ENCODE peak calls at places on chromosomes 5 and 9, in seven cellular contexts. R is mesenchymal stem cell, V is mesendoderm, Z is IMR-90, P is H9, M is trophoblast cell, W is H1. Q is an unnamed sample.

GRCh38 chr9:136316271-136316751 is 11.0 kb upstream of the GPSM1 start:
- DNase-seq in R (no peak), V (no peak), Z (no peak), P (no peak), M (no peak), W (no peak), Q (no peak)

GRCh38 chr5:65512170-65512937 is 30.6 kb upstream of the ADAMTS6 start:
- DNase-seq in R (peak; percentile 27), V (no peak), Z (peak; percentile 80), P (no peak), M (no peak), W (no peak), Q (no peak)

GRCh38 chr9:34343090-34343489 is 13.7 kb downstream of the NUDT2 start:
- DNase-seq in R (no peak), V (no peak), Z (no peak), P (no peak), M (no peak), W (no peak), Q (no peak)

GRCh38 chr5:122842016-122842580 is 3.3 kb upstream of the SNX24 start:
- DNase-seq in R (no peak), V (no peak), Z (no peak), P (no peak), M (peak; percentile 91), W (no peak), Q (no peak)

GRCh38 chr9:95506692-95507455 is 9.9 kb downstream of the PTCH1 start:
- DNase-seq in R (peak; percentile 77), V (peak; percentile 81), Z (peak; percentile 58), P (peak; percentile 53), M (peak; percentile 71), W (no peak), Q (no peak)

GRCh38 chr9:91452844-91453243 is 29.2 kb upstream of the NFIL3 start:
- DNase-seq in R (no peak), V (no peak), Z (no peak), P (no peak), M (no peak), W (no peak), Q (no peak)

GRCh38 chr9:88746029-88746743 is 211.2 kb downstream of the NXNL2 start:
- DNase-seq in R (peak; percentile 95), V (no peak), Z (peak; percentile 95), P (no peak), M (no peak), W (no peak), Q (no peak)

GRCh38 chr5:43192558-43193170 is 639 bp downstream of the NIM1K start:
- DNase-seq in R (peak; percentile 40), V (peak; percentile 19), Z (peak; percentile 27), P (no peak), M (peak; percentile 52), W (no peak), Q (no peak)

GRCh38 chr5:1494780-1495524 is 28.8 kb downstream of the LPCAT1 start:
- DNase-seq in R (no peak), V (no peak), Z (no peak), P (no peak), M (peak; percentile 24), W (no peak), Q (no peak)

GRCh38 chr5:1493413-1493812 is 30.3 kb downstream of the LPCAT1 start:
- DNase-seq in R (no peak), V (no peak), Z (no peak), P (no peak), M (no peak), W (no peak), Q (no peak)

GRCh38 chr5:1495525-1495897 is 28.2 kb downstream of the LPCAT1 start:
- DNase-seq in R (no peak), V (no peak), Z (no peak), P (no peak), M (no peak), W (no peak), Q (no peak)

GRCh38 chr5:1492757-1493156 is 31.0 kb downstream of the LPCAT1 start:
- DNase-seq in R (no peak), V (no peak), Z (no peak), P (no peak), M (no peak), W (no peak), Q (no peak)

GRCh38 chr5:1493941-1494340 is 29.8 kb downstream of the LPCAT1 start:
- DNase-seq in R (no peak), V (no peak), Z (no peak), P (no peak), M (no peak), W (no peak), Q (no peak)
- H3K4ac ChIP-seq in R (no peak overlapping the region), V (no peak overlapping the region), Z (no peak overlapping the region), P (no peak overlapping the region), M (no peak overlapping the region), W (no peak overlapping the region), Q (no peak overlapping the region)

DNA sequence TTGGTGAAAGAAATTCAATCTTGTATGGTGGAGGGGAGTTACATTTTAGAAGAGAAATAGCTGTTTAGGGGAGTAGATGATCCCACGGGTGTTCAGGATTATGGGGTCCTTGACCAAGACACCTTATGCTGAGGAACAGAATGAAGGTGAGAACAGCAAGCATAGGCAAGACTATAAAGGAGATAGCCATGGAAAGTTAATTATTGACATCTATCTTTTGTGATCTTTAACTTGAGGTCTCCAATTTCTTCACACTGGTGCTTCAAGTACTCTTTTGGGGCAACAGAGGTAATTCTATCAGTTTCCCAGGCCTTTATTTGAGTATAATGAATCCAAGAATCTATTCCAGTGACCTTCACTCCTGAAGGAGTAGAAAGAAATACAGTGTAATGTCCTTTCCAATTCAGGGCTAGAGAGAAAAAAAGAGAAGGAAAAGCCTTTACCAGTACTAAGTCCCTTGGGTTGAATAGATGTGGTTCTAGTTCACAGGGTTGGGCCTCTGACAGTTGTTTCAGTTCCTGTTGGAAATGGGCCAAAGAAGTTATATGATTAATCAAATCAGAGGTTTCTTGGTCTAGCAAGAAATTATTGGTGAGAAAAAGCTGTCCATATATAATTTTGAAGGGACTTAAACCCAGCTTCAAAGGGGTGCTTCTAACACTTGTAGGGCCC is 2104.1 kb upstream of the ACO1 start:
- DNase-seq in R (no peak), V (no peak), Z (no peak), P (no peak), M (no peak), W (no peak), Q (no peak)
- H3K4ac ChIP-seq in R (no peak overlapping the region), V (no peak overlapping the region), Z (no peak overlapping the region), P (no peak overlapping the region), M (no peak overlapping the region), W (no peak overlapping the region), Q (no peak overlapping the region)

GRCh38 chr5:88805151-88805784 is 77.7 kb downstream of the MEF2C start:
- DNase-seq in R (no peak), V (peak; percentile 32), Z (no peak), P (no peak), M (no peak), W (no peak), Q (no peak)

GRCh38 chr5:88807327-88807726 is 75.7 kb downstream of the MEF2C start:
- DNase-seq in R (no peak), V (no peak), Z (no peak), P (no peak), M (no peak), W (no peak), Q (no peak)

GRCh38 chr5:88808153-88808552 is 74.8 kb downstream of the MEF2C start:
- DNase-seq in R (no peak), V (no peak), Z (no peak), P (no peak), M (no peak), W (no peak), Q (no peak)

GRCh38 chr5:88804444-88804843 is 78.5 kb downstream of the MEF2C start:
- DNase-seq in R (no peak), V (no peak), Z (no peak), P (no peak), M (no peak), W (no peak), Q (no peak)

GRCh38 chr5:88806338-88806737 is 76.6 kb downstream of the MEF2C start:
- DNase-seq in R (no peak), V (no peak), Z (no peak), P (no peak), M (no peak), W (no peak), Q (no peak)
- H3K4ac ChIP-seq in R (no peak overlapping the region), V (no peak overlapping the region), Z (no peak overlapping the region), P (no peak overlapping the region), M (no peak overlapping the region), W (no peak overlapping the region), Q (no peak overlapping the region)

GRCh38 chr9:131103024-131103423 is 6.7 kb downstream of the AIF1L start:
- DNase-seq in R (no peak), V (no peak), Z (no peak), P (no peak), M (no peak), W (no peak), Q (no peak)
- H3K4ac ChIP-seq in R (no peak overlapping the region), V (no peak overlapping the region), Z (no peak overlapping the region), P (no peak overlapping the region), M (no peak overlapping the region), W (peak overlapping the region; percentile 71), Q (no peak overlapping the region)

DNA sequence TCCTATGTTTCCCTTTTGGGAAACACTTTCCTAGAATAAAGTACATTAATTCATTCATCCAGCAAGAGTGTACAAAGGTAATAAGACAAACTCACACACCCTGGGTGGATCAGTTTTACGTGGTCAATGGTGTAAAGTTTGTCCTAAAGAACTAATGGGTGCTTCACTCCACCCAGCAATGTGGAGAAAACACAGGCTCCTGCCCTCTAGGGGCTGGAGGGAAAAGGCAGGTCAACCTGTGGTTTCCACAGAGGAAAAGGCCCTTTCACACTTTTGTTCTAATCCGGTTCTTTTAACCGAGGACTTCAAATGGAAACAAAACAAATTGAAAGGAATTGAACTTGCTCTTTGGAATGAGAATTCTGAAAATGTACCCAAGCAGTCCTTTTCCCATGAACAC is 80.9 kb upstream of the SPOCK1 start:
- DNase-seq in R (no peak), V (peak; percentile 34), Z (no peak), P (no peak), M (peak; percentile 6), W (no peak), Q (no peak)
- H3K4ac ChIP-seq in R (no peak overlapping the region), V (no peak overlapping the region), Z (no peak overlapping the region), P (no peak overlapping the region), M (no peak overlapping the region), W (no peak overlapping the region), Q (no peak overlapping the region)

GRCh38 chr5:52502591-52502990 is 285.1 kb upstream of the ITGA1 start:
- DNase-seq in R (no peak), V (no peak), Z (no peak), P (no peak), M (no peak), W (no peak), Q (peak; percentile 15)
- H3K4ac ChIP-seq in R (no peak overlapping the region), V (no peak overlapping the region), Z (no peak overlapping the region), P (no peak overlapping the region), M (no peak overlapping the region), W (no peak overlapping the region), Q (no peak overlapping the region)